ENCODE peak calls at places on chromosomes 7 and 10, in four cellular contexts. One of them, this sample, is unnamed.

GRCh38 chr10:47329905-47330304 is 7.7 kb downstream of the GDF2 start:
- DNase-seq in GM12878: no peak
- DNase-seq in HepG2: no peak
- DNase-seq in SK-N-SH: no peak
- DNase-seq in this sample: no peak

GRCh38 chr10:86663046-86663345 is 5.3 kb upstream of the LDB3 start:
- DNase-seq in SK-N-SH: no peak
- DNase-seq in HepG2: no peak
- DNase-seq in GM12878: no peak
- DNase-seq in this sample: no peak

GRCh38 chr7:120857558-120858298 is at the start of gene TSPAN12:
- DNase-seq in GM12878: no peak
- DNase-seq in HepG2: peak; percentile 39
- DNase-seq in SK-N-SH: peak; percentile 91
- DNase-seq in this sample: peak; percentile 69

GRCh38 chr7:91034459-91035368 is 229.5 kb upstream of the FZD1 start:
- DNase-seq in SK-N-SH: peak; percentile 76
- DNase-seq in GM12878: no peak
- DNase-seq in HepG2: peak; percentile 8
- DNase-seq in this sample: peak; percentile 25

GRCh38 chr10:97647556-97647955 is 7.1 kb downstream of the PI4K2A start:
- DNase-seq in GM12878: no peak
- DNase-seq in HepG2: no peak
- DNase-seq in SK-N-SH: no peak
- DNase-seq in this sample: no peak

GRCh38 chr7:2100278-2101205 is 132.2 kb downstream of the MAD1L1 start:
- DNase-seq in GM12878: peak; percentile 50
- DNase-seq in SK-N-SH: peak; percentile 69
- DNase-seq in HepG2: peak; percentile 58
- DNase-seq in this sample: peak; percentile 31

GRCh38 chr10:87913170-87913921 is 49.9 kb downstream of the PTEN start:
- DNase-seq in SK-N-SH: no peak
- DNase-seq in HepG2: no peak
- DNase-seq in GM12878: no peak
- DNase-seq in this sample: no peak

GRCh38 chr10:131943021-131943814 is 38.5 kb downstream of the BNIP3 start:
- DNase-seq in HepG2: peak; percentile 15
- DNase-seq in GM12878: no peak
- DNase-seq in SK-N-SH: peak; percentile 69
- DNase-seq in this sample: peak; percentile 52

GRCh38 chr7:140231779-140232491 is 55.2 kb upstream of the KDM7A start:
- DNase-seq in HepG2: no peak
- DNase-seq in SK-N-SH: no peak
- DNase-seq in GM12878: no peak
- DNase-seq in this sample: no peak

GRCh38 chr10:74932648-74933047 is 106.2 kb downstream of the KAT6B start:
- DNase-seq in HepG2: no peak
- DNase-seq in GM12878: no peak
- DNase-seq in SK-N-SH: no peak
- DNase-seq in this sample: no peak

GRCh38 chr7:6709808-6710207 is 3.1 kb upstream of the ZNF12 start:
- DNase-seq in GM12878: no peak
- DNase-seq in HepG2: peak; percentile 58
- DNase-seq in SK-N-SH: no peak
- DNase-seq in this sample: peak; percentile 55

DNA sequence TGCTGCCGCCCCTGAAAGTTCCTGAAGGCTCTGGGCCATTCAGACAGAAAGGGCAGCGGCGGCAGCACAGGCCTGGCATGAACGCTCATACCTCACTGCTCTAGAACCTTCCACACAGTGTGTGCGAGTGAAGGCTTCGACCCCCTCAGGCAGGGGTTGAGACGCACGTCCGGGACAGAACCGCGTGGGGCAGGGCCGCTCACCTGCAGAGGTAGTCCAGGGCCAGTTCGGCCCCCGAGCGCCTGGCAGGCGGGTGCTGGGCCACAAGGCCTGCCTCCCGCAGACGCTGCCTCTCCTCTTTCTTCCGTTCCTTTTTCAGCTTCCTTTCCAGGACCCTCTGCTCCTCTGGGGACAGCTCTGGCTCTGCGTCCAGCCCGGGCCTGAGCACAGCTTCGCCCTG is 26.8 kb downstream of the CYP2W1 start:
- DNase-seq in SK-N-SH: no peak
- DNase-seq in HepG2: no peak
- DNase-seq in GM12878: no peak
- DNase-seq in this sample: no peak
- TF ChIP-seq PBX3 in SK-N-SH: no peak
- TF ChIP-seq PBX3 in HepG2: no peak
- TF ChIP-seq PBX3 in GM12878: no peak
- TF ChIP-seq PBX3 in this sample: no peak

GRCh38 chr10:126314848-126315247 is 73.4 kb downstream of the ADAM12 start:
- DNase-seq in SK-N-SH: no peak
- DNase-seq in HepG2: no peak
- DNase-seq in GM12878: no peak
- DNase-seq in this sample: no peak
- H3K4me3 ChIP-seq in SK-N-SH: no peak overlapping the region
- H3K4me3 ChIP-seq in HepG2: no peak overlapping the region
- H3K4me3 ChIP-seq in GM12878: no peak overlapping the region
- H3K4me3 ChIP-seq in this sample: no peak overlapping the region

GRCh38 chr7:129574487-129574886 is 37.0 kb upstream of the NRF1 start:
- DNase-seq in SK-N-SH: no peak
- DNase-seq in GM12878: no peak
- DNase-seq in HepG2: no peak
- DNase-seq in this sample: peak; percentile 48

GRCh38 chr7:129578829-129579228 is 32.7 kb upstream of the NRF1 start:
- DNase-seq in GM12878: no peak
- DNase-seq in SK-N-SH: no peak
- DNase-seq in HepG2: no peak
- DNase-seq in this sample: no peak

GRCh38 chr7:129575699-129576098 is 35.8 kb upstream of the NRF1 start:
- DNase-seq in GM12878: no peak
- DNase-seq in SK-N-SH: no peak
- DNase-seq in HepG2: no peak
- DNase-seq in this sample: no peak

GRCh38 chr7:129577881-129578462 is 33.5 kb upstream of the NRF1 start:
- DNase-seq in GM12878: no peak
- DNase-seq in HepG2: no peak
- DNase-seq in SK-N-SH: no peak
- DNase-seq in this sample: no peak

DNA sequence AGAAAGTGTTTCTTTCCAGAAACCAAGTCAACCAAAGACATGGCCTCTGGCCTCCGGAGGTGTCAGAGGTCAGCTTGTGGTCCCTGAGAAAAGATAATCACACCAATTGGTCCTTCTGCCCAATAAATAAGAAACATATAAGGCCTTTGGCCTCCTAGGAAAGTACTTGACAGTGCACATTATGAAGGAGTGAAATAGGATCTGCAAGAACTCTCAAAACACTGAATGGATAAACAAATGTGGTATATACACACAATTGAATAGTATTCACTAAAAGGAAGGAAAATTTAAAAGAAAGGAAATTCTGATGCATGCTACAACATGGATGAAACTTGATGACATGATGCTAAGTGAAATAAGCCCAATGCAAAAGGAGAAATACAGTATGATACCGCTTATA is 35.4 kb upstream of the NRF1 start:
- DNase-seq in SK-N-SH: no peak
- DNase-seq in GM12878: no peak
- DNase-seq in HepG2: no peak
- DNase-seq in this sample: no peak
- TF ChIP-seq PBX3 in SK-N-SH: no peak
- TF ChIP-seq PBX3 in GM12878: no peak
- TF ChIP-seq PBX3 in HepG2: no peak
- TF ChIP-seq PBX3 in this sample: no peak

DNA sequence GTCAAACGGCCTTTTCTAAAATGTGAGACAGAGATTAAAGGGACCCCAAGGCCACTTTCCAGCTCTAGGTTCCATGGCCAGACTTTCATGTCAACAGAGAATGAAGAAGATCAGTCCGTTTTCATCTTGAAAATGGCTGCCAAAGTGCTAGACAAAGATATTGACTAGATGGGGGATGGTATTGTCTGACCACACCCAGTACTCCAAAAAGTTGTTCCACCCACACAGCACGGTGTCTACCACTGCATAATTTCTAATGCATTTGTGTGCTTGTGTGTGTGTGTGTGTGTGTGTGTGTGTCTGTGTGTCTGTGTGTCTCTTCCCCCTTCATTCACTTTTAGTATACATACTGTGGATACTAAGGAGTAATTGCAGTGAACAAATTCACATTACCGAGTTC is 1.3 kb downstream of the COL1A2 start:
- DNase-seq in GM12878: no peak
- DNase-seq in HepG2: no peak
- DNase-seq in SK-N-SH: no peak
- DNase-seq in this sample: no peak
- H3K4me3 ChIP-seq in GM12878: no peak overlapping the region
- H3K4me3 ChIP-seq in HepG2: no peak overlapping the region
- H3K4me3 ChIP-seq in SK-N-SH: no peak overlapping the region
- H3K4me3 ChIP-seq in this sample: no peak overlapping the region

GRCh38 chr7:108014747-108015682 is 12.1 kb upstream of the LAMB1 start:
- DNase-seq in SK-N-SH: no peak
- DNase-seq in HepG2: peak; percentile 95
- DNase-seq in GM12878: no peak
- DNase-seq in this sample: peak; percentile 85
- TF ChIP-seq PBX3 in SK-N-SH: peak; percentile 52
- TF ChIP-seq PBX3 in HepG2: no peak
- TF ChIP-seq PBX3 in GM12878: no peak
- TF ChIP-seq PBX3 in this sample: no peak

GRCh38 chr10:11553773-11554381 is 57.6 kb downstream of the USP6NL start:
- DNase-seq in SK-N-SH: no peak
- DNase-seq in HepG2: no peak
- DNase-seq in GM12878: peak; percentile 87
- DNase-seq in this sample: no peak
- H3K4me3 ChIP-seq in SK-N-SH: no peak overlapping the region
- H3K4me3 ChIP-seq in HepG2: no peak overlapping the region
- H3K4me3 ChIP-seq in GM12878: peak overlapping the region; percentile 57
- H3K4me3 ChIP-seq in this sample: no peak overlapping the region

GRCh38 chr7:36719233-36719632 is 5.1 kb downstream of the AOAH start:
- DNase-seq in HepG2: no peak
- DNase-seq in SK-N-SH: no peak
- DNase-seq in GM12878: no peak
- DNase-seq in this sample: no peak

GRCh38 chr7:36726806-36727503 is 2.7 kb upstream of the AOAH start:
- DNase-seq in SK-N-SH: no peak
- DNase-seq in HepG2: no peak
- DNase-seq in GM12878: no peak
- DNase-seq in this sample: no peak

GRCh38 chr7:36726311-36726710 is 2.0 kb upstream of the AOAH start:
- DNase-seq in GM12878: no peak
- DNase-seq in SK-N-SH: no peak
- DNase-seq in HepG2: no peak
- DNase-seq in this sample: no peak

GRCh38 chr7:36728143-36728542 is 3.8 kb upstream of the AOAH start:
- DNase-seq in SK-N-SH: no peak
- DNase-seq in GM12878: no peak
- DNase-seq in HepG2: no peak
- DNase-seq in this sample: no peak

DNA sequence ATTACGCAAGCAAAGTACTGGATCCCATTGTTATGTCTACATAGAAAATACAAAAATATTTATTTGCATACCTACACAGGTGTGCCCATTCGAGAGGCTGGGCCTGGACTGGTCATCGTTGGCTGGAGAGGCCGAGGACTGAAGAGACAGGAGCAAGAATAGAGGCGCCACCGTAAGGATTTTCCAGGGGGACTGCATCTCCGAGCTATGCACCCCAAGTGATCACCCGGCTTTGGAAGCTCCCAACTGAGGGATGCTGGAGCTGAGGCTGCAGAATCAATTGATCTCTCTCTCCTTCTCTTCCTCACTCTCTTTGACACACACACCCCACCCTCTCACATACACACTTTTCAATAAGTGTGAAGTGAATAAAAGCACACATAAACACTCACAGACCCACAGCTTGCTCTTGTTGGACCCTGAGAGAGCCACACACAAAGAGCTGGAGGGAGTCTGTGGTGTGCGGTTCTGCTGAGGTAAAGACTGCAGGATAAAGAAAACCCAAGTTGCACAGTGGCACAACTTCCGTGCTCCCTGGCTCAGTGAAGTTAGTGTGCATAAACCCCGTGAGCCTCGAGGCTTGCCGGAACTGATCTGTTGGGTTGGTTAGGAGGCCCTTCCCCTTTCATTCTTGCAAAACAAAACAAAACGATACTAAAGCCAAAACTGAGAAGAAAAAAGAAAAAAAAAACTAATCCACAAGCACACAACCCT is at the start of gene AOAH:
- DNase-seq in GM12878: no peak
- DNase-seq in HepG2: no peak
- DNase-seq in SK-N-SH: no peak
- DNase-seq in this sample: no peak
- TF ChIP-seq PBX3 in GM12878: no peak
- TF ChIP-seq PBX3 in HepG2: no peak
- TF ChIP-seq PBX3 in SK-N-SH: no peak
- TF ChIP-seq PBX3 in this sample: no peak

This sample was measured in A549.